ENCODE peak calls at places on chromosomes 3 and 15, in six cellular contexts. V, U, A, F, P and N are unnamed samples.
A peak's percentile ranks its signal among the peaks of the same experiment; 100 is the strongest.

GRCh38 chr3:51716805-51717204 is 9.9 kb downstream of the GRM2 start:
- DNase-seq in V (no peak), U (no peak), A (no peak), F (no peak), P (no peak), N (no peak)

GRCh38 chr3:24197809-24198208 is 252.7 kb downstream of the NR1D2 start:
- DNase-seq in V (peak; percentile 48), U (no peak), A (no peak), F (no peak), P (no peak), N (no peak)

GRCh38 chr3:9934235-9934621 is 594 bp downstream of the CRELD1 start:
- DNase-seq in V (peak; percentile 22), U (no peak), A (no peak), F (no peak), P (no peak), N (no peak)

GRCh38 chr15:84398763-84399701 is 163.5 kb downstream of the GOLGA6L4 start:
- DNase-seq in V (no peak), U (no peak), A (peak; percentile 25), F (no peak), P (no peak), N (peak; percentile 8)

GRCh38 chr3:13703071-13703470 is 154.1 kb downstream of the FBLN2 start:
- DNase-seq in V (no peak), U (no peak), A (no peak), F (no peak), P (no peak), N (no peak)

GRCh38 chr3:24810881-24811280 is 316.2 kb upstream of the THRB start:
- DNase-seq in V (no peak), U (peak; percentile 11), A (no peak), F (no peak), P (no peak), N (no peak)

GRCh38 chr3:33808559-33808958 is 10.1 kb downstream of the PDCD6IP start:
- DNase-seq in V (no peak), U (no peak), A (no peak), F (no peak), P (no peak), N (no peak)

GRCh38 chr3:27533718-27534578 is 49.8 kb upstream of the SLC4A7 start:
- DNase-seq in V (peak; percentile 7), U (peak; percentile 94), A (peak; percentile 65), F (peak; percentile 99), P (peak; percentile 48), N (no peak)

GRCh38 chr3:32818431-32819085 is 761 bp downstream of the TRIM71 start:
- DNase-seq in V (no peak), U (no peak), A (no peak), F (no peak), P (no peak), N (peak; percentile 18)

GRCh38 chr3:99634881-99635280 is 3.5 kb upstream of the COL8A1 start:
- DNase-seq in V (no peak), U (no peak), A (no peak), F (no peak), P (no peak), N (no peak)

GRCh38 chr3:25033407-25034029 is 394.5 kb upstream of the RARB start:
- DNase-seq in V (peak; percentile 65), U (peak; percentile 48), A (no peak), F (peak; percentile 20), P (no peak), N (peak; percentile 72)

GRCh38 chr15:85661859-85662258 is 132.9 kb downstream of the KLHL25 start:
- DNase-seq in V (no peak), U (no peak), A (no peak), F (no peak), P (no peak), N (no peak)

GRCh38 chr3:28989646-28990089 is 291.2 kb upstream of the RBMS3 start:
- DNase-seq in V (no peak), U (peak; percentile 20), A (no peak), F (no peak), P (peak; percentile 32), N (no peak)

GRCh38 chr3:127764841-127765362 is 57.4 kb downstream of the MGLL start:
- DNase-seq in V (no peak), U (no peak), A (no peak), F (no peak), P (peak; percentile 64), N (no peak)

GRCh38 chr3:156300929-156301806 is 180.8 kb downstream of the KCNAB1 start:
- DNase-seq in V (no peak), U (peak; percentile 21), A (no peak), F (no peak), P (no peak), N (no peak)

GRCh38 chr3:46898321-46899150 is 21.0 kb downstream of the PTH1R start:
- DNase-seq in V (no peak), U (no peak), A (no peak), F (no peak), P (no peak), N (no peak)

GRCh38 chr3:149009732-149010131 is 18.4 kb downstream of the GYG1 start:
- DNase-seq in V (no peak), U (no peak), A (no peak), F (no peak), P (no peak), N (no peak)

GRCh38 chr15:69735126-69735525 is 282.5 kb downstream of the RPLP1 start:
- DNase-seq in V (peak; percentile 53), U (peak; percentile 86), A (no peak), F (no peak), P (no peak), N (no peak)

GRCh38 chr15:29925227-29926082 is 103.2 kb upstream of the TJP1 start:
- DNase-seq in V (peak; percentile 64), U (peak; percentile 87), A (peak; percentile 49), F (no peak), P (no peak), N (peak; percentile 87)

GRCh38 chr3:46829699-46830208 is 33.5 kb downstream of the MYL3 start:
- DNase-seq in V (no peak), U (no peak), A (no peak), F (no peak), P (peak; percentile 32), N (no peak)

GRCh38 chr3:128784843-128785242 is 58.9 kb downstream of the RAB7A start:
- DNase-seq in V (no peak), U (peak; percentile 21), A (no peak), F (no peak), P (no peak), N (no peak)

GRCh38 chr3:30654269-30654668 is 47.9 kb downstream of the TGFBR2 start:
- DNase-seq in V (no peak), U (no peak), A (no peak), F (no peak), P (no peak), N (no peak)

GRCh38 chr3:30649572-30650310 is 43.3 kb downstream of the TGFBR2 start:
- DNase-seq in V (no peak), U (peak; percentile 65), A (no peak), F (no peak), P (no peak), N (no peak)

GRCh38 chr3:30646961-30647752 is 40.8 kb downstream of the TGFBR2 start:
- DNase-seq in V (no peak), U (no peak), A (no peak), F (no peak), P (no peak), N (no peak)

GRCh38 chr3:30648670-30649357 is 42.4 kb downstream of the TGFBR2 start:
- DNase-seq in V (no peak), U (no peak), A (no peak), F (no peak), P (no peak), N (no peak)

DNA sequence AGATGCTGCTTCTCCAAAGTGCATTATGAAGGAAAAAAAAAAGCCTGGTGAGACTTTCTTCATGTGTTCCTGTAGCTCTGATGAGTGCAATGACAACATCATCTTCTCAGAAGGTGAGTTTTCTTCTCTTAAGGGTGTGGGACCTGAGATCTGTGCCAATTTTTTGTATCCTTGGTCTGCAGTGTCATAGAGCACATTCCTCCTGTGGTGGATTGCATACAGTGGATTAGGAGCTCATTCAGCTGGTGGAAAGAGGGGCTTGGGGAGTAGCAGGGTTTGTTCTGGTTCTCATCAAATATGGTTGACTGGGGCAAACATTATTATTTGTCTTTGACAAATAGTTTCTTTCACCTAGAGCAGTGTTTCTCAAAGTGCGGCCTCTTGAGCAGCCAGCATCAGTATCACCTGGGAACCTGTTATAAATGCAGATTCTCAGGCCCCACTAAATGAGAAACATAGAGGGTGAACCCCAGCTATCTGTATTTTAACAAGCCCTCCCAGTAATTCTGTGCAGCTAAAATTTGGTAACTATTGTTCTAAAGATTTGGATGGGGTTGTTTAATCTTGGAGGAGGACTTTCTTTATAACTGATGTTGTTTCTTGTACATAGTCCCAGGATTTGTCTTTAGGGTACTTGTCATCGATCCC is 44.1 kb downstream of the TGFBR2 start:
- DNase-seq in V (no peak), U (no peak), A (no peak), F (no peak), P (no peak), N (no peak)
- H3K4me1 ChIP-seq in V (peaks cover 12% of the 10 kb centered on the region), U (peaks cover 14% of the 10 kb centered on the region), A (peaks cover 85% of the 10 kb centered on the region), F (no peaks in the 10 kb centered on the region), P (peaks cover 15% of the 10 kb centered on the region), N (no peaks in the 10 kb centered on the region)

GRCh38 chr3:117103645-117104044 is 394.1 kb downstream of the TUSC7 start:
- DNase-seq in V (no peak), U (no peak), A (no peak), F (no peak), P (no peak), N (no peak)
- TF ChIP-seq CTCF in V (no peak), U (no peak), A (no peak), F (no peak), P (no peak), N (no peak)

GRCh38 chr3:55857635-55858034 is 370.5 kb upstream of the WNT5A start:
- DNase-seq in V (no peak), U (no peak), A (no peak), F (no peak), P (no peak), N (no peak)

GRCh38 chr3:55858727-55859126 is 371.6 kb upstream of the WNT5A start:
- DNase-seq in V (no peak), U (no peak), A (no peak), F (no peak), P (no peak), N (no peak)

GRCh38 chr3:55860040-55860439 is 372.9 kb upstream of the WNT5A start:
- DNase-seq in V (no peak), U (no peak), A (no peak), F (no peak), P (no peak), N (no peak)

GRCh38 chr3:55858302-55858701 is 371.2 kb upstream of the WNT5A start:
- DNase-seq in V (no peak), U (no peak), A (no peak), F (no peak), P (no peak), N (no peak)

GRCh38 chr3:55859305-55859704 is 372.2 kb upstream of the WNT5A start:
- DNase-seq in V (no peak), U (no peak), A (no peak), F (no peak), P (no peak), N (no peak)
- H3K4me3 ChIP-seq in V (no peak overlapping the region), U (no peak overlapping the region), A (no peak overlapping the region), F (no peak overlapping the region), P (no peak overlapping the region), N (no peak overlapping the region)

GRCh38 chr15:77419050-77419835 is 661 bp downstream of the PEAK1 start:
- DNase-seq in V (peak; percentile 47), U (peak; percentile 53), A (peak; percentile 42), F (no peak), P (no peak), N (peak; percentile 54)
- H3K4me1 ChIP-seq in V (peaks cover 28% of the 10 kb centered on the region), U (peaks cover 34% of the 10 kb centered on the region), A (peaks cover 80% of the 10 kb centered on the region), F (peaks cover 37% of the 10 kb centered on the region), P (no peaks in the 10 kb centered on the region), N (peaks cover 34% of the 10 kb centered on the region)